ENCODE peak calls at places on chromosomes 4 and X, in four cellular contexts. H, G, E and L are unnamed samples.

GRCh38 chr4:39341075-39341725 is 25.0 kb downstream of the RFC1 start:
- DNase-seq in G (no peak), E (no peak), H (peak; percentile 96), L (no peak)

GRCh38 chr4:123312951-123313592 is 83.5 kb upstream of the SPRY1 start:
- DNase-seq in G (no peak), E (no peak), H (peak; percentile 72), L (no peak)

GRCh38 chr4:654526-654845 is 19.6 kb downstream of the ATP5ME start:
- DNase-seq in E (no peak), H (no peak), G (no peak), L (no peak)

GRCh38 chrX:132407704-132408103 is 81.1 kb downstream of the MBNL3 start:
- DNase-seq in E (no peak), H (no peak), G (no peak), L (no peak)

GRCh38 chrX:17547658-17548057 is 172.7 kb downstream of the NHS start:
- DNase-seq in G (peak; percentile 95), H (peak; percentile 4), E (peak; percentile 90), L (no peak)

GRCh38 chr4:26330186-26330787 is 9.5 kb downstream of the RBPJ start:
- DNase-seq in E (peak; percentile 41), G (no peak), H (peak; percentile 64), L (no peak)

GRCh38 chr4:184668511-184669114 is 19.1 kb downstream of the PRIMPOL start:
- DNase-seq in E (no peak), G (no peak), H (no peak), L (no peak)

GRCh38 chrX:49844622-49845021 is 15.5 kb downstream of the PAGE4 start:
- DNase-seq in H (no peak), G (no peak), E (no peak), L (no peak)

GRCh38 chr4:88765729-88766128 is 68.1 kb upstream of the NAP1L5 start:
- DNase-seq in G (no peak), E (peak; percentile 87), H (no peak), L (no peak)

GRCh38 chrX:132837126-132837525 is 121.3 kb downstream of the HS6ST2 start:
- DNase-seq in E (peak; percentile 85), G (no peak), H (no peak), L (no peak)

GRCh38 chrX:69153060-69153730 is 12.1 kb downstream of the PJA1 start:
- DNase-seq in H (peak; percentile 34), G (peak; percentile 67), E (no peak), L (no peak)

GRCh38 chr4:110357521-110357920 is 118.4 kb upstream of the ENPEP start:
- DNase-seq in G (no peak), H (no peak), E (no peak), L (no peak)

GRCh38 chr4:47287735-47288134 is 175.8 kb downstream of the COMMD8 start:
- DNase-seq in E (peak; percentile 88), H (no peak), G (no peak), L (no peak)

GRCh38 chrX:10137516-10137915 is 19.3 kb upstream of the CLCN4 start:
- DNase-seq in E (no peak), H (no peak), G (no peak), L (no peak)

GRCh38 chr4:42733380-42733779 is 76.5 kb upstream of the ATP8A1 start:
- DNase-seq in E (no peak), H (no peak), G (no peak), L (no peak)
- TF ChIP-seq CTCF in E (no peak), H (no peak), G (no peak), L (no peak)

DNA sequence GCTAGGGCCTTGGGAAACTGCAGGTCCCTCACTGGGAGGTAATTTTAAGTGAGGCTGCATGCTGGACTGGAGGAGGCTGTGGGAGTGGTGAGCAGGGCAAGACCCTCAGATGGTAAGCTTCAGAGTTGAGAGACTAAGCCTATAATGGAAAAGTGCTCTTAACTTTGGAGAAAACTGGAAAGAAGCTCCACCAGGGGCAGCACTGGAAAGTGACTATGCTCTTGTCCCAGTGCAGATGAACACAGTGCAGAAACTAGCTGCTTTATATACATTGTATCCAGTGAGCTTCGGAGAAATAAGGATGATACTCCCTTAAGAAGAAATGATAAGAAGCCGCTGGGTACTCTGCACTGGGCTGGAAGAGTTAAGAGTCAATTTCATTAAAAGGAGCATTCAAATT is 3.2 kb upstream of the MAGEB2 start:
- DNase-seq in G (no peak), H (no peak), E (no peak), L (no peak)
- TF ChIP-seq CTCF in G (no peak), H (no peak), E (no peak), L (no peak)

GRCh38 chrX:34275710-34276109 is 143.6 kb upstream of the FAM47A start:
- DNase-seq in H (no peak), G (no peak), E (no peak), L (no peak)
- TF ChIP-seq CTCF in H (no peak), G (peak; percentile 16), E (no peak), L (no peak)

DNA sequence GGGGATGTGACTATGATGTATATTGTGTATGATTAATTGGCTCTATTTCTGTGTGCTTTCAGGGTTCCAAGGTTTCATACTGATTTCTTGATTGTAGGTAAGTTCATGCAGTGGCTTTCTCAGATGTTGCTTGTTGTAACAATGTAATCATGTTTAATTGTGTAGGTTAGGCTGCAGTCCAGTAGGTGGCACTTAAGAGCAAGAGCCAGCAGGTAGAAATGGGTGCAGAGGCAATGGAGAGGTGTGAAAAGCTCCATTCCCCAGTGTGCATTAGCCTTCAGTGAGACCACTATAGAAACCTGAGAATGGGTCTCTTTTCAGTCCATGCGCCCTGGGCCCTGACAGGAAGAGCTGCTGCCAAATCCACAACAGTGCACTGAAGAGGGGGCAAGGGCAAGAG is 28.2 kb downstream of the DCAF12L2 start:
- DNase-seq in E (no peak), H (no peak), G (no peak), L (no peak)
- TF ChIP-seq CTCF in E (no peak), H (no peak), G (peak; percentile 12), L (no peak)

GRCh38 chr4:169000315-169000714 is 9.7 kb downstream of the CBR4 start:
- DNase-seq in E (no peak), H (no peak), G (no peak), L (no peak)

GRCh38 chr4:169008478-169008877 is 1.6 kb downstream of the CBR4 start:
- DNase-seq in H (no peak), G (no peak), E (no peak), L (no peak)

GRCh38 chr4:169010125-169011023 is at the start of gene CBR4:
- DNase-seq in G (peak; percentile 97), H (peak; percentile 97), E (peak; percentile 98), L (peak; percentile 87)

GRCh38 chr4:169009281-169010124 is 552 bp downstream of the CBR4 start:
- DNase-seq in G (no peak), H (peak; percentile 63), E (peak; percentile 35), L (peak; percentile 39)

DNA sequence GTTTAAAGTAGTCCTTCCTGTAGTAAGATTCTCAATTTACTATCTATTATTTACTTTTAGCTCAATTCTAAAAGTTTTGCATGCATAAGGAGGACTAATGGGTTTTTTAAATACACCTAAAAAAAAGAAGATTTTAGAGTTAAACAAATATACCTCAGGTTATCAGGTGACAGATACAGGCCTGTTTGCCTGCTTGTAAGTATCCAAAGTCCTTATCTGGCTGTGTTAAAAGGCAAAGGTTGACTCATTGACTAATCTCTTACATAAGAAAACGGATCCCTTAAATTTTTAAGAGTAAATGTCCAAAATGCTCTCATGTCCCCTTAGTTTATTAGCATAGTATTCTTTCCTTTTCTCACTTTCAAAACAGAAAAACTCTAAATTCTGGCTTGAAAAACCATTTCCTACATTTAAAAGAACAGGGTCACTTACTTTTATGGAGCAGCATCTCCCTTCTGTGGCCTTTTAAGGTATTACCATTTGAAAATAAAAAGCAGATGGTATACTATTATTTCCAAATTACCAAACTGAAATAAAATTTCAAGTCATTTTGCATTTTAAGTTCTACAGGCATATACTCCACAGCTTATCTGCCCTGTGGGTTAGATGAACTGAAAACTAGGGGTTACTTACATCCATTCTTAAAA is 4.5 kb downstream of the CBR4 start:
- DNase-seq in H (peak; percentile 65), E (no peak), G (no peak), L (no peak)
- TF ChIP-seq CTCF in H (peak; percentile 28), E (peak; percentile 45), G (peak; percentile 51), L (no peak)

GRCh38 chr4:10143171-10143570 is 26.6 kb upstream of the WDR1 start:
- DNase-seq in H (no peak), G (no peak), E (no peak), L (no peak)
- TF ChIP-seq CTCF in H (no peak), G (no peak), E (no peak), L (no peak)

GRCh38 chr4:2947926-2948325 is 15.3 kb downstream of the NOP14 start:
- DNase-seq in G (no peak), E (no peak), H (no peak), L (no peak)

GRCh38 chr4:2946812-2947600 is 16.2 kb downstream of the NOP14 start:
- DNase-seq in H (no peak), G (no peak), E (peak; percentile 51), L (no peak)

GRCh38 chr4:2949782-2950125 is 13.5 kb downstream of the NOP14 start:
- DNase-seq in G (no peak), E (no peak), H (no peak), L (no peak)

GRCh38 chr4:2950221-2950989 is 12.8 kb downstream of the NOP14 start:
- DNase-seq in H (no peak), E (no peak), G (no peak), L (no peak)

DNA sequence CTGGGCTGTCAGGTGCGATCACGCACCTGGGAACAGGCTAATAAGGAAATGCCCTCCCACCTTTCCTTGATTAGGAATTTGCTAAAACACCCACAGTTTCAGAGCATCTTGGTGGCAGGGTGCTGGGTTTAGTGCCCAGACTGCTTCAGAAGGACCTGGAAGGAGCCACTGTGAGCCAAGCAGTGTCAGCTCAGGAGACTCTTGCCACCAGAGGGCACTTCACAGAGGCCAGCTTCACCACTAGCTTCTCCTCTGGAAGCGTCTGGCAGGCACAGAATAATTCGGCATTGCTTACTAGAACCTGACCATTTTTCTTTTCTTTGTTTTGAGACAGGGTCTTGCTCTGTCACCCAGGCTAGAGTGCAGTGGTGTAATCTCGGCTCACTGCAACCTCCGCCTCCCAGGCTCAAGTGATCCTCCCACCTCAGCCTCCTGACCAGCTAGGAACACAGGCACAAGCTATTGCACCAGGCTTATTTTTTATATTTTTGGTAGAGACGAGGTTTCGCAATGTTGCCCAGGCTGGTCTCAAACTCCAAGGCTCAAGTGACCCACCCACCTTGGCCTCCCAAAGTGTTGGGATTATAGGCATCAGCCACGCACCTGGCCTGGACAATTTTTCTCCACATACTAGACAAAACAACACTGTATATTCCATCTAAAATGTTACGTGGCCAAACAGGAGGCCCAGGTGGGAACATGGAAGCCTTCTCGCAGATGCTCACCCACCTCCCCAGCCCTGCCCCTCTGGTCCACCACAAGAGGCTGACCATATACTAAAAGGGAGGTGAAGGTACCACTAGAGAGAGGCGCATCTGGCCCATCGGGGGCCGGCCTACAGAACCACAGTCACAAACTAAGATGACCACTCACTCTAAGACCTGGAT is 14.1 kb downstream of the NOP14 start:
- DNase-seq in H (no peak), E (no peak), G (no peak), L (no peak)
- TF ChIP-seq CTCF in H (peak; percentile 53), E (peak; percentile 30), G (peak; percentile 45), L (no peak)

GRCh38 chr4:6643141-6643847 is 2.8 kb downstream of the MRFAP1 start:
- DNase-seq in H (no peak), E (no peak), G (no peak), L (no peak)
- TF ChIP-seq CTCF in H (no peak), E (no peak), G (no peak), L (no peak)

GRCh38 chr4:154024097-154024496 is 235.2 kb upstream of the SFRP2 start:
- DNase-seq in H (no peak), G (no peak), E (no peak), L (no peak)
- TF ChIP-seq CTCF in H (no peak), G (peak; percentile 19), E (no peak), L (no peak)